ENCODE peak calls at places on chromosomes 6 and 20, in seven cellular contexts. One of them, this sample, is unnamed.

GRCh38 chr20:29299811-29300578 is 1957.5 kb upstream of the DEFB115 start:
- DNase-seq in NCI-H1092: no peak
- DNase-seq in PC-3: no peak
- DNase-seq in AG04450: no peak
- DNase-seq in HS-5: no peak
- DNase-seq in GF-D8: no peak
- DNase-seq in HEK293T: no peak
- DNase-seq in this sample: no peak

GRCh38 chr6:163761491-163761890 is 347.0 kb downstream of the QKI start:
- DNase-seq in PC-3: no peak
- DNase-seq in GF-D8: no peak
- DNase-seq in AG04450: no peak
- DNase-seq in HS-5: peak
- DNase-seq in NCI-H1092: no peak
- DNase-seq in HEK293T: no peak
- DNase-seq in this sample: no peak

GRCh38 chr6:46964716-46965519 is 43.2 kb upstream of the ADGRF5 start:
- DNase-seq in NCI-H1092: no peak
- DNase-seq in GF-D8: no peak
- DNase-seq in HS-5: no peak
- DNase-seq in PC-3: no peak
- DNase-seq in HEK293T: no peak
- DNase-seq in AG04450: no peak
- DNase-seq in this sample: no peak

GRCh38 chr6:131948221-131948661 is 2.9 kb downstream of the CCN2 start:
- DNase-seq in HS-5: no peak
- DNase-seq in GF-D8: no peak
- DNase-seq in NCI-H1092: no peak
- DNase-seq in PC-3: no peak
- DNase-seq in AG04450: peak
- DNase-seq in HEK293T: no peak
- DNase-seq in this sample: no peak

GRCh38 chr20:1324598-1325172 is 4.3 kb downstream of the SDCBP2 start:
- DNase-seq in NCI-H1092: no peak
- DNase-seq in HEK293T: no peak
- DNase-seq in PC-3: peak
- DNase-seq in AG04450: peak
- DNase-seq in HS-5: no peak
- DNase-seq in GF-D8: no peak
- DNase-seq in this sample: peak

GRCh38 chr20:21433329-21433890 is 36.1 kb upstream of the NKX2-4 start:
- DNase-seq in GF-D8: no peak
- DNase-seq in HS-5: no peak
- DNase-seq in PC-3: peak
- DNase-seq in AG04450: no peak
- DNase-seq in HEK293T: no peak
- DNase-seq in NCI-H1092: no peak
- DNase-seq in this sample: no peak

GRCh38 chr20:63363981-63364536 is 2.9 kb upstream of the CHRNA4 start:
- DNase-seq in NCI-H1092: no peak
- DNase-seq in HEK293T: no peak
- DNase-seq in PC-3: no peak
- DNase-seq in AG04450: no peak
- DNase-seq in HS-5: no peak
- DNase-seq in GF-D8: no peak
- DNase-seq in this sample: no peak

GRCh38 chr6:3001773-3002293 is 2.1 kb downstream of the NQO2 start:
- DNase-seq in AG04450: no peak
- DNase-seq in HS-5: no peak
- DNase-seq in HEK293T: peak
- DNase-seq in GF-D8: peak
- DNase-seq in NCI-H1092: no peak
- DNase-seq in PC-3: peak
- DNase-seq in this sample: peak

GRCh38 chr6:26152226-26153101 is 65.2 kb downstream of the HFE start:
- DNase-seq in HS-5: no peak
- DNase-seq in HEK293T: no peak
- DNase-seq in NCI-H1092: no peak
- DNase-seq in GF-D8: no peak
- DNase-seq in PC-3: peak
- DNase-seq in AG04450: no peak
- DNase-seq in this sample: no peak

GRCh38 chr6:51552400-51552799 is 535.0 kb downstream of the PKHD1 start:
- DNase-seq in AG04450: no peak
- DNase-seq in GF-D8: no peak
- DNase-seq in HS-5: no peak
- DNase-seq in NCI-H1092: no peak
- DNase-seq in PC-3: no peak
- DNase-seq in HEK293T: no peak
- DNase-seq in this sample: no peak

GRCh38 chr6:146470091-146470770 is 73.4 kb upstream of the RAB32 start:
- DNase-seq in NCI-H1092: no peak
- DNase-seq in GF-D8: no peak
- DNase-seq in HS-5: no peak
- DNase-seq in HEK293T: no peak
- DNase-seq in AG04450: no peak
- DNase-seq in PC-3: no peak
- DNase-seq in this sample: no peak

GRCh38 chr20:38298768-38299288 is 5.1 kb upstream of the BPI start:
- DNase-seq in AG04450: no peak
- DNase-seq in NCI-H1092: no peak
- DNase-seq in HEK293T: no peak
- DNase-seq in PC-3: no peak
- DNase-seq in HS-5: no peak
- DNase-seq in GF-D8: peak
- DNase-seq in this sample: no peak

GRCh38 chr6:119110601-119111548 is 32.4 kb upstream of the FAM184A start:
- DNase-seq in PC-3: peak
- DNase-seq in AG04450: no peak
- DNase-seq in HS-5: peak
- DNase-seq in HEK293T: peak
- DNase-seq in NCI-H1092: peak
- DNase-seq in GF-D8: peak
- DNase-seq in this sample: peak

GRCh38 chr6:168088161-168089106 is 9.4 kb upstream of the FRMD1 start:
- DNase-seq in GF-D8: no peak
- DNase-seq in AG04450: peak
- DNase-seq in NCI-H1092: no peak
- DNase-seq in PC-3: no peak
- DNase-seq in HS-5: no peak
- DNase-seq in HEK293T: no peak
- DNase-seq in this sample: no peak

GRCh38 chr20:31355981-31356380 is 12.4 kb upstream of the DEFB118 start:
- DNase-seq in NCI-H1092: no peak
- DNase-seq in AG04450: no peak
- DNase-seq in GF-D8: no peak
- DNase-seq in PC-3: peak
- DNase-seq in HEK293T: no peak
- DNase-seq in HS-5: no peak
- DNase-seq in this sample: no peak

GRCh38 chr6:107114213-107114871 is 973 bp downstream of the BEND3 start:
- DNase-seq in HEK293T: peak
- DNase-seq in PC-3: peak
- DNase-seq in HS-5: no peak
- DNase-seq in AG04450: peak
- DNase-seq in GF-D8: peak
- DNase-seq in NCI-H1092: peak
- DNase-seq in this sample: peak